ENCODE peak calls at places on chromosomes 13 and 19, in nine cellular contexts. One of them, this sample, is unnamed.

GRCh38 chr13:42101821-42102580 is 53.6 kb downstream of the DGKH start:
- DNase-seq in AG09309: no peak
- DNase-seq in neural progenitor cell: no peak
- DNase-seq in astrocyte of the cerebellum: no peak
- DNase-seq in pancreas: peak
- DNase-seq in psoas muscle: peak
- DNase-seq in cardiac fibroblast: peak
- DNase-seq in hepatocyte: no peak
- DNase-seq in astrocyte: no peak
- DNase-seq in this sample: peak

GRCh38 chr19:17616961-17617806 is 61.7 kb downstream of the COLGALT1 start:
- DNase-seq in AG09309: no peak
- DNase-seq in neural progenitor cell: peak
- DNase-seq in astrocyte of the cerebellum: no peak
- DNase-seq in pancreas: no peak
- DNase-seq in psoas muscle: no peak
- DNase-seq in cardiac fibroblast: peak
- DNase-seq in hepatocyte: peak
- DNase-seq in astrocyte: peak
- DNase-seq in this sample: peak

GRCh38 chr13:95624020-95624419 is 20.5 kb downstream of the DZIP1 start:
- DNase-seq in AG09309: no peak
- DNase-seq in neural progenitor cell: peak
- DNase-seq in astrocyte of the cerebellum: no peak
- DNase-seq in pancreas: peak
- DNase-seq in psoas muscle: no peak
- DNase-seq in cardiac fibroblast: peak
- DNase-seq in hepatocyte: peak
- DNase-seq in astrocyte: peak
- DNase-seq in this sample: peak

GRCh38 chr19:18416778-18417249 is 2.4 kb upstream of the SSBP4 start:
- DNase-seq in AG09309: no peak
- DNase-seq in neural progenitor cell: peak
- DNase-seq in astrocyte of the cerebellum: no peak
- DNase-seq in pancreas: peak
- DNase-seq in psoas muscle: peak
- DNase-seq in cardiac fibroblast: peak
- DNase-seq in hepatocyte: peak
- DNase-seq in astrocyte: peak
- DNase-seq in this sample: peak

GRCh38 chr19:50050406-50051223 is 24.8 kb downstream of the ZNF473 start:
- DNase-seq in AG09309: peak
- DNase-seq in neural progenitor cell: peak
- DNase-seq in astrocyte of the cerebellum: no peak
- DNase-seq in pancreas: peak
- DNase-seq in psoas muscle: peak
- DNase-seq in cardiac fibroblast: peak
- DNase-seq in hepatocyte: peak
- DNase-seq in astrocyte: peak
- DNase-seq in this sample: peak

GRCh38 chr13:37375071-37375470 is 223.5 kb downstream of the POSTN start:
- DNase-seq in AG09309: no peak
- DNase-seq in neural progenitor cell: no peak
- DNase-seq in astrocyte of the cerebellum: no peak
- DNase-seq in pancreas: no peak
- DNase-seq in psoas muscle: no peak
- DNase-seq in cardiac fibroblast: no peak
- DNase-seq in hepatocyte: no peak
- DNase-seq in astrocyte: no peak
- DNase-seq in this sample: no peak

GRCh38 chr13:41065098-41065497 is 3.8 kb downstream of the WBP4 start:
- DNase-seq in AG09309: peak
- DNase-seq in neural progenitor cell: no peak
- DNase-seq in astrocyte of the cerebellum: peak
- DNase-seq in pancreas: no peak
- DNase-seq in psoas muscle: no peak
- DNase-seq in cardiac fibroblast: peak
- DNase-seq in hepatocyte: peak
- DNase-seq in astrocyte: peak
- DNase-seq in this sample: peak

GRCh38 chr19:23310729-23311211 is 60.6 kb upstream of the ZNF724 start:
- DNase-seq in AG09309: no peak
- DNase-seq in neural progenitor cell: no peak
- DNase-seq in astrocyte of the cerebellum: no peak
- DNase-seq in pancreas: no peak
- DNase-seq in psoas muscle: no peak
- DNase-seq in cardiac fibroblast: no peak
- DNase-seq in hepatocyte: no peak
- DNase-seq in astrocyte: no peak
- DNase-seq in this sample: no peak

GRCh38 chr19:48868196-48868886 is at the start of gene PLEKHA4:
- DNase-seq in AG09309: no peak
- DNase-seq in neural progenitor cell: peak
- DNase-seq in astrocyte of the cerebellum: no peak
- DNase-seq in pancreas: no peak
- DNase-seq in psoas muscle: peak
- DNase-seq in cardiac fibroblast: peak
- DNase-seq in hepatocyte: peak
- DNase-seq in astrocyte: no peak
- DNase-seq in this sample: peak

GRCh38 chr19:42468273-42468796 is 25.6 kb upstream of the CXCL17 start:
- DNase-seq in AG09309: peak
- DNase-seq in neural progenitor cell: no peak
- DNase-seq in astrocyte of the cerebellum: no peak
- DNase-seq in pancreas: no peak
- DNase-seq in psoas muscle: no peak
- DNase-seq in cardiac fibroblast: peak
- DNase-seq in hepatocyte: peak
- DNase-seq in astrocyte: peak
- DNase-seq in this sample: peak

GRCh38 chr19:42467437-42467760 is 24.7 kb upstream of the CXCL17 start:
- DNase-seq in AG09309: no peak
- DNase-seq in neural progenitor cell: no peak
- DNase-seq in astrocyte of the cerebellum: no peak
- DNase-seq in pancreas: no peak
- DNase-seq in psoas muscle: no peak
- DNase-seq in cardiac fibroblast: no peak
- DNase-seq in hepatocyte: no peak
- DNase-seq in astrocyte: no peak
- DNase-seq in this sample: peak

GRCh38 chr19:42465827-42466280 is 23.1 kb upstream of the CXCL17 start:
- DNase-seq in AG09309: no peak
- DNase-seq in neural progenitor cell: no peak
- DNase-seq in astrocyte of the cerebellum: no peak
- DNase-seq in pancreas: no peak
- DNase-seq in psoas muscle: no peak
- DNase-seq in cardiac fibroblast: no peak
- DNase-seq in hepatocyte: no peak
- DNase-seq in astrocyte: no peak
- DNase-seq in this sample: no peak

GRCh38 chr19:42469311-42470239 is 26.8 kb upstream of the CXCL17 start:
- DNase-seq in AG09309: no peak
- DNase-seq in neural progenitor cell: no peak
- DNase-seq in astrocyte of the cerebellum: no peak
- DNase-seq in pancreas: no peak
- DNase-seq in psoas muscle: no peak
- DNase-seq in cardiac fibroblast: no peak
- DNase-seq in hepatocyte: no peak
- DNase-seq in astrocyte: no peak
- DNase-seq in this sample: peak

DNA sequence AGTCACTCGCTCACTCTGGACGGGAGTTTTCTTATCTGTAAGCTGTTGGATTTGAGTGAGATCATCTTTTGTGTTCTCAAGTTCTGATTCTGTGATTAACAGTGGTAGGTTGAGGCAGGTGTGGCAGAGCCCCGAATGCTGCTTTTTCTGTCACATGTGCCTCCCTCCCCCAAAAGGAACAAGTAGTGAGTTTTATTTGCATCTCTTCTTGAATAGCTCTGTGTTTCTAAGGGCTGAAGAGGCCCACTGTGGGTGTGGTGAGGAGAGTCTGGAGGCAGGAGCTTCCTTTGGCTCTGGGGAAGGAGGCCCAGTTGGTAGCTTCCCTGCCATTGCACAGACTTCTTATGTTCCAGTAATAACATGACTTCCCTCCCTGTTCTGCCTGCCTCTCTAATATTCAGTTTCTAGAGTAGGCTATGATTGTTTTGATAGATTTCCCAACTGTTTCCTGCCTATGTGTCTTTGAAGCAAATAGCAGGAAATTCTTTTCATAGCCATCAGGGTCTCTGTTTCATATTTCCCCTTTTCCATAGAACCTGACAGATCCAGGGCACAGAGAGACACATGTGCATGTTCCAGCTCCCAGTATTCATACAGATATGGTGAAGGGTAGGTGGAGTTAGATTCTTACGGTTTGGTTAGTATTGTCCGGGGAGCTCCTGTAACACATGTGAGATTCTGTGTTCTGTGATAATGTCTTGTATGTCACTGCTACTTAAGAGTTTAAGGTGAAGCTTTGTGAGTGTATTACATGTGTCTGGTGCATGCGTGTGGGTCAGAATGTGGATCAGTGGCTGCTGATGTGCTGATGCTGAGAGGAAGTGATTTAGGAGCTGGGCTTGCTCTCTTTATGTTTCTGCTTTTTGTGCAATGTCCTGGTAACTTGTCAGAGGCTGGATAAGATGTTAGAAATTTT is 24.0 kb upstream of the CXCL17 start:
- DNase-seq in AG09309: no peak
- DNase-seq in neural progenitor cell: no peak
- DNase-seq in astrocyte of the cerebellum: no peak
- DNase-seq in pancreas: no peak
- DNase-seq in psoas muscle: no peak
- DNase-seq in cardiac fibroblast: peak
- DNase-seq in hepatocyte: no peak
- DNase-seq in astrocyte: no peak
- DNase-seq in this sample: peak
- H3K4me3 ChIP-seq in AG09309: no peak
- H3K4me3 ChIP-seq in neural progenitor cell: no peak
- H3K4me3 ChIP-seq in astrocyte of the cerebellum: no peak
- H3K4me3 ChIP-seq in pancreas: no peak
- H3K4me3 ChIP-seq in psoas muscle: no peak
- H3K4me3 ChIP-seq in cardiac fibroblast: no peak
- H3K4me3 ChIP-seq in hepatocyte: no peak
- H3K4me3 ChIP-seq in astrocyte: no peak
- H3K4me3 ChIP-seq in this sample: no peak

GRCh38 chr13:97222934-97223710 is 989 bp downstream of the MBNL2 start:
- DNase-seq in AG09309: no peak
- DNase-seq in neural progenitor cell: peak
- DNase-seq in astrocyte of the cerebellum: no peak
- DNase-seq in pancreas: no peak
- DNase-seq in psoas muscle: no peak
- DNase-seq in cardiac fibroblast: no peak
- DNase-seq in hepatocyte: no peak
- DNase-seq in astrocyte: peak
- DNase-seq in this sample: no peak

GRCh38 chr13:97221989-97222700 is at the start of gene MBNL2:
- DNase-seq in AG09309: peak
- DNase-seq in neural progenitor cell: peak
- DNase-seq in astrocyte of the cerebellum: peak
- DNase-seq in pancreas: peak
- DNase-seq in psoas muscle: peak
- DNase-seq in cardiac fibroblast: peak
- DNase-seq in hepatocyte: peak
- DNase-seq in astrocyte: peak
- DNase-seq in this sample: peak

GRCh38 chr13:97225533-97225932 is 3.4 kb downstream of the MBNL2 start:
- DNase-seq in AG09309: no peak
- DNase-seq in neural progenitor cell: no peak
- DNase-seq in astrocyte of the cerebellum: no peak
- DNase-seq in pancreas: no peak
- DNase-seq in psoas muscle: no peak
- DNase-seq in cardiac fibroblast: no peak
- DNase-seq in hepatocyte: no peak
- DNase-seq in astrocyte: no peak
- DNase-seq in this sample: no peak

GRCh38 chr13:97224544-97225324 is 2.6 kb downstream of the MBNL2 start:
- DNase-seq in AG09309: no peak
- DNase-seq in neural progenitor cell: no peak
- DNase-seq in astrocyte of the cerebellum: peak
- DNase-seq in pancreas: peak
- DNase-seq in psoas muscle: no peak
- DNase-seq in cardiac fibroblast: peak
- DNase-seq in hepatocyte: peak
- DNase-seq in astrocyte: peak
- DNase-seq in this sample: peak

DNA sequence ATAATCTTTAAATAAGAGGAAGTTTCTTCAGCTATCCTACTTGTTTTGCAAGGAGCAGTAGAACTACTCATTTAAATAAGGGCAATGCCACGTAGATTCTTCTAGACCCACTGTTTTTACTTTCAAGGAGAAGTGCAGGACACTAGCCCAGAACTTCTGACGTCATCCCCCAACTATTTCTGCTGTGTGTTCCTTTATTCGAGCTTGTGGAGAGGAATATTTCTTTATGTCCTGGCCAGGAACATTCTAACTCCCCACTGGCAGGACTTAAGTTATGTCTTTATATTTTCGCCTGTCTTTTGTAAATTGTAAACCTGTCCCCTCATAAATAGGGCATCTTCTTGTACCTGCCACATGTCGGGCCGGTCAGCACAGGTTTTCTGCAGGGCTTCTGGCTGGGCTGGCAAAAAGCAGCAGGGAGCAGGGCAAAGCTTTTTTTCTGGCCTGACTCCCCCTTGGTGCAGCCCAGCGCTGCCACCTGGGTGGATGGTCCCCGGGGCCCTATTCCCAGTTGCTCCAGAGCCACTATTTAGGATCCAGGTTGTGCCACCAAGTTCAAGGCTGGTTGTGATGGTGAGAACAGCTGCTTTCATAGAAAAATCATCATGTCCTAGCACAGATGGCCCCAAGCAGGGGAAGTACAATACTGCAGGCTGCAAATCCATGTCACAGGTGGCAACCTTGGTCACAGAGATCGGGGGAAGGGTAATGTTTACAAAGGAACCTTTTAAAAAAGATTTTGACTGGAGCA is 1.8 kb downstream of the MBNL2 start:
- DNase-seq in AG09309: peak
- DNase-seq in neural progenitor cell: peak
- DNase-seq in astrocyte of the cerebellum: peak
- DNase-seq in pancreas: peak
- DNase-seq in psoas muscle: peak
- DNase-seq in cardiac fibroblast: peak
- DNase-seq in hepatocyte: peak
- DNase-seq in astrocyte: peak
- DNase-seq in this sample: peak
- TF ChIP-seq CTCF in AG09309: no peak
- TF ChIP-seq CTCF in neural progenitor cell: no peak
- TF ChIP-seq CTCF in astrocyte of the cerebellum: no peak
- TF ChIP-seq CTCF in pancreas: no peak
- TF ChIP-seq CTCF in psoas muscle: no peak
- TF ChIP-seq CTCF in cardiac fibroblast: no peak
- TF ChIP-seq CTCF in hepatocyte: no peak
- TF ChIP-seq CTCF in astrocyte: no peak
- TF ChIP-seq CTCF in this sample: no peak

GRCh38 chr19:11418166-11418517 is 972 bp downstream of the RGL3 start:
- DNase-seq in AG09309: no peak
- DNase-seq in neural progenitor cell: no peak
- DNase-seq in astrocyte of the cerebellum: no peak
- DNase-seq in pancreas: no peak
- DNase-seq in psoas muscle: no peak
- DNase-seq in cardiac fibroblast: no peak
- DNase-seq in hepatocyte: no peak
- DNase-seq in astrocyte: no peak
- DNase-seq in this sample: no peak
- H3K4me3 ChIP-seq in AG09309: no peak
- H3K4me3 ChIP-seq in neural progenitor cell: peak
- H3K4me3 ChIP-seq in astrocyte of the cerebellum: no peak
- H3K4me3 ChIP-seq in pancreas: peak
- H3K4me3 ChIP-seq in psoas muscle: peak
- H3K4me3 ChIP-seq in cardiac fibroblast: no peak
- H3K4me3 ChIP-seq in hepatocyte: peak
- H3K4me3 ChIP-seq in astrocyte: no peak
- H3K4me3 ChIP-seq in this sample: no peak

GRCh38 chr19:39843919-39844793 is 2.0 kb downstream of the FBL start:
- DNase-seq in AG09309: no peak
- DNase-seq in neural progenitor cell: peak
- DNase-seq in astrocyte of the cerebellum: peak
- DNase-seq in pancreas: no peak
- DNase-seq in psoas muscle: no peak
- DNase-seq in cardiac fibroblast: peak
- DNase-seq in hepatocyte: peak
- DNase-seq in astrocyte: peak
- DNase-seq in this sample: peak
- TF ChIP-seq CTCF in AG09309: peak
- TF ChIP-seq CTCF in neural progenitor cell: peak
- TF ChIP-seq CTCF in astrocyte of the cerebellum: peak
- TF ChIP-seq CTCF in pancreas: peak
- TF ChIP-seq CTCF in psoas muscle: peak
- TF ChIP-seq CTCF in cardiac fibroblast: peak
- TF ChIP-seq CTCF in hepatocyte: peak
- TF ChIP-seq CTCF in astrocyte: peak
- TF ChIP-seq CTCF in this sample: peak

This sample was measured in fibroblast of pulmonary artery.